ENCODE peak calls at places on chromosomes 1 and 21, in four cellular contexts. C is HT-29, T is mesenteric fat pad, I is H9. K is an unnamed sample.

GRCh38 chr1:12472798-12473551 is 145.0 kb downstream of the DHRS3 start:
- DNase-seq in C (no peak), T (no peak), I (no peak), K (no peak)

GRCh38 chr1:164647211-164647610 is 88.2 kb downstream of the PBX1 start:
- DNase-seq in C (no peak), T (no peak), I (no peak), K (no peak)

GRCh38 chr1:201463071-201463552 is 5.9 kb downstream of the PHLDA3 start:
- DNase-seq in I (peak; percentile 77), T (no peak), C (peak; percentile 68), K (no peak)

GRCh38 chr1:1529321-1529720 is 11.1 kb downstream of the TMEM240 start:
- DNase-seq in T (no peak), I (no peak), C (no peak), K (no peak)

GRCh38 chr1:172976222-172977041 is 74.3 kb downstream of the TNFSF18 start:
- DNase-seq in T (no peak), C (peak; percentile 81), I (no peak), K (peak; percentile 71)

GRCh38 chr1:241462371-241462770 is 57.2 kb downstream of the FH start:
- DNase-seq in C (no peak), I (no peak), T (no peak), K (no peak)

GRCh38 chr1:91944087-91944486 is 5.1 kb upstream of the BRDT start:
- DNase-seq in I (peak; percentile 37), C (no peak), T (no peak), K (no peak)

GRCh38 chr21:32717851-32718316 is 9.9 kb downstream of the SYNJ1 start:
- DNase-seq in I (no peak), C (peak; percentile 33), T (no peak), K (no peak)

GRCh38 chr1:246178902-246179301 is 328.2 kb downstream of the SMYD3 start:
- DNase-seq in I (no peak), T (no peak), C (no peak), K (no peak)

GRCh38 chr1:116934586-116935207 is 25.0 kb downstream of the PTGFRN start:
- DNase-seq in I (no peak), C (peak; percentile 9), T (no peak), K (no peak)

GRCh38 chr1:46370214-46370633 is 23.9 kb upstream of the FAAH start:
- DNase-seq in C (no peak), I (no peak), T (peak; percentile 0), K (peak; percentile 40)

K was measured in Calu3.